ENCODE peak calls at places on chromosomes 4 and X, in four cellular contexts. W is ovary; V is K562; C is CD4-positive, alpha-beta T cell. X is an unnamed sample.
A peak's percentile ranks its signal among the peaks of the same experiment; 100 is the strongest.

GRCh38 chrX:149497626-149498025 is 7.5 kb downstream of the IDS start:
- DNase-seq in C (no peak), W (no peak), V (no peak), X (no peak)

GRCh38 chr4:162163892-162164759 is at the start of gene FSTL5:
- DNase-seq in W (no peak), C (peak; percentile 25), V (peak; percentile 1), X (peak; percentile 75)

GRCh38 chr4:36613999-36614398 is 332.6 kb downstream of the DTHD1 start:
- DNase-seq in W (no peak), C (no peak), V (no peak), X (no peak)

GRCh38 chr4:138736362-138736761 is 279.2 kb upstream of the NOCT start:
- DNase-seq in V (no peak), W (no peak), C (no peak), X (no peak)

GRCh38 chrX:116204947-116205346 is 34.4 kb downstream of the AGTR2 start:
- DNase-seq in W (no peak), V (peak; percentile 8), C (no peak), X (no peak)

GRCh38 chr4:119597377-119597776 is 31.2 kb downstream of the PDE5A start:
- DNase-seq in C (no peak), W (no peak), V (no peak), X (no peak)

GRCh38 chrX:14915596-14915995 is 42.4 kb downstream of the MOSPD2 start:
- DNase-seq in C (no peak), W (no peak), V (no peak), X (no peak)

GRCh38 chr4:96194993-96195392 is 355.1 kb downstream of the PDHA2 start:
- DNase-seq in V (no peak), W (no peak), C (no peak), X (no peak)

GRCh38 chr4:174553828-174554227 is 31.5 kb upstream of the HPGD start:
- DNase-seq in C (no peak), V (no peak), W (no peak), X (no peak)

GRCh38 chr4:39850727-39851126 is 127.0 kb downstream of the PDS5A start:
- DNase-seq in C (no peak), W (no peak), V (no peak), X (no peak)

GRCh38 chr4:85051526-85051925 is 85.0 kb upstream of the WDFY3 start:
- DNase-seq in C (no peak), V (no peak), W (no peak), X (no peak)